ENCODE peak calls at places on chromosomes 11 and 22, in ten cellular contexts. S is progenitor cell of endocrine pancreas, E is choroid plexus epithelial cell, J is OCI-LY7, Y is Peyer's patch, I is endodermal cell, W is fibroblast of pulmonary artery, C is HFF-Myc, B is dorsolateral prefrontal cortex, N is stomach. U is an unnamed sample.

GRCh38 chr11:114243461-114244372 is 52.5 kb upstream of the NNMT start:
- DNase-seq in S (no peak), E (no peak), J (no peak), Y (no peak), I (no peak), W (no peak), C (no peak), B (no peak), N (no peak), U (no peak)

GRCh38 chr11:6260207-6260726 is 629 bp downstream of the CCKBR start:
- DNase-seq in S (no peak), E (no peak), J (no peak), Y (no peak), I (peak; percentile 43), W (no peak), C (no peak), B (no peak), N (no peak), U (no peak)

GRCh38 chr11:120702656-120703055 is 191.1 kb downstream of the GRIK4 start:
- DNase-seq in S (no peak), E (no peak), J (peak; percentile 83), Y (no peak), I (no peak), W (no peak), C (no peak), B (no peak), N (no peak), U (no peak)

GRCh38 chr11:93704237-93704636 is 37.1 kb downstream of the TAF1D start:
- DNase-seq in S (no peak), E (no peak), J (no peak), Y (no peak), I (no peak), W (no peak), C (no peak), B (no peak), N (no peak), U (no peak)

GRCh38 chr11:79331251-79331901 is 109.5 kb downstream of the TENM4 start:
- DNase-seq in S (no peak), E (no peak), J (no peak), Y (no peak), I (peak; percentile 55), W (no peak), C (no peak), B (no peak), N (no peak), U (no peak)

GRCh38 chr11:1077033-1077416 is 2.4 kb downstream of the MUC2 start:
- DNase-seq in S (no peak), E (no peak), J (no peak), Y (peak; percentile 51), I (no peak), W (no peak), C (no peak), B (no peak), N (no peak), U (no peak)

GRCh38 chr11:103326070-103326794 is 217.0 kb downstream of the DYNC2H1 start:
- DNase-seq in S (no peak), E (peak; percentile 91), J (peak; percentile 51), Y (no peak), I (peak; percentile 83), W (peak; percentile 89), C (peak; percentile 65), B (no peak), N (no peak), U (peak; percentile 73)

GRCh38 chr11:105368711-105369110 is 229.1 kb upstream of the CARD18 start:
- DNase-seq in S (no peak), E (peak; percentile 53), J (no peak), Y (no peak), I (no peak), W (peak; percentile 7), C (peak; percentile 9), B (no peak), N (no peak), U (no peak)

GRCh38 chr22:20000246-20001081 is 16.2 kb downstream of the ARVCF start:
- DNase-seq in S (no peak), E (no peak), J (no peak), Y (no peak), I (no peak), W (no peak), C (no peak), B (no peak), N (no peak), U (no peak)

GRCh38 chr22:27662359-27663030 is 139.1 kb downstream of the MN1 start:
- DNase-seq in S (no peak), E (peak; percentile 25), J (no peak), Y (no peak), I (no peak), W (peak; percentile 61), C (no peak), B (peak; percentile 40), N (peak; percentile 49), U (peak; percentile 38)

GRCh38 chr22:49966716-49967332 is 6.3 kb downstream of the PIM3 start:
- DNase-seq in S (peak; percentile 10), E (peak; percentile 53), J (no peak), Y (peak; percentile 56), I (peak; percentile 63), W (peak; percentile 48), C (no peak), B (peak; percentile 27), N (peak; percentile 66), U (no peak)

GRCh38 chr11:70863186-70863585 is 389.2 kb downstream of the SHANK2 start:
- DNase-seq in S (no peak), E (no peak), J (no peak), Y (no peak), I (no peak), W (no peak), C (no peak), B (no peak), N (no peak), U (no peak)

GRCh38 chr11:87422566-87422965 is 384.8 kb downstream of the TMEM135 start:
- DNase-seq in S (no peak), E (no peak), J (no peak), Y (no peak), I (peak; percentile 72), W (no peak), C (no peak), B (no peak), N (no peak), U (no peak)

GRCh38 chr22:41541484-41541883 is 2.8 kb downstream of the POLR3H start:
- DNase-seq in S (no peak), E (no peak), J (no peak), Y (no peak), I (no peak), W (no peak), C (no peak), B (no peak), N (no peak), U (no peak)

GRCh38 chr22:41548830-41549211 is 4.6 kb upstream of the POLR3H start:
- DNase-seq in S (no peak), E (no peak), J (no peak), Y (no peak), I (no peak), W (no peak), C (no peak), B (no peak), N (no peak), U (no peak)

GRCh38 chr22:41542224-41542623 is 2.0 kb downstream of the POLR3H start:
- DNase-seq in S (no peak), E (no peak), J (no peak), Y (no peak), I (no peak), W (no peak), C (no peak), B (no peak), N (no peak), U (no peak)

GRCh38 chr22:41543854-41544670 is at the start of gene POLR3H:
- DNase-seq in S (peak; percentile 93), E (peak; percentile 99), J (peak; percentile 98), Y (peak; percentile 99), I (peak; percentile 99), W (peak; percentile 97), C (peak; percentile 84), B (peak; percentile 96), N (peak; percentile 99), U (peak; percentile 94)

DNA sequence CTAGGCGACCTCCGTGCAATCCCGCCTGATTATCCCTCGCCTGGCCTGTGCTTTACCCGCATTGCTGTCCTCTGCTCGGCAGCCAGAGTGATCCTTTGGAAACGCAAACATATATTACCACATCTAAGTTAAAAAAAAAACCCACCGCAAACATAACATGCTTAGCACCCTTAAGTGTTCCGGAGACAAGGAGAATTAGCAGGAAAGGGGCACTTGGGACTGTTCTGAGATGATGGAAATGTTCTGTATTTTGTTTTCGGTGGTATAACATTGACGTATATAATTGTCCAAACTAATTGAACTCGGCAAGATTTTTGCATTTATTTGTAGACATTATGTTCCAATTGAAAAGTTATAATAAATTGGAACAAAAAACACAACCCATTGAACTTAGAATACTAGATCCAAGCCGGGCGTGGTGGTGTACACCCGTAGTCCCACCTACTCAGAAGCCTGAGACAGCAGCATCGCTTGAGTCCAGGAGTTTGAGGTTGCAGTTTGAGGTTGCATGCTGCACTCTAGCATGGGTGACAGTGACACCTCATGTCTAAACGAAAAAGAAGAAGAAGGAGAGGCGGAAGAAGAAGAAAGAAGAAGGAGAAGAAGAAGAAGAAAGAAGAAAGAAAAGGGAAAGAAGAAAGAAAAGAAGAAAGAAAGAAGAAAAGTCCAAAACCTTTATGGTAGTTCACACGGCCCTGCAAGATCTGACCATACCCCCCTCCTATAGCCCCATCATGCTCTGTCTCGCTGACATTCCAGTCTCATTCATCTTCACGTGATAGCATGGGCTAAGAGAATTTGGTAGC is 604 bp upstream of the POLR3H start:
- DNase-seq in S (no peak), E (no peak), J (no peak), Y (no peak), I (no peak), W (no peak), C (no peak), B (no peak), N (no peak), U (no peak)
- TF ChIP-seq CTCF in S (no peak), E (no peak), J (no peak), Y (no peak), I (no peak), W (no peak), C (no peak), B (no peak), N (no peak), U (no peak)

GRCh38 chr11:128886401-128887119 is 4.6 kb upstream of the KCNJ5 start:
- DNase-seq in S (no peak), E (peak; percentile 22), J (peak; percentile 24), Y (no peak), I (peak; percentile 68), W (no peak), C (no peak), B (no peak), N (peak; percentile 71), U (no peak)
- TF ChIP-seq CTCF in S (peak; percentile 52), E (peak; percentile 40), J (peak; percentile 63), Y (no peak), I (peak; percentile 58), W (peak; percentile 9), C (peak; percentile 43), B (no peak), N (peak; percentile 25), U (no peak)

DNA sequence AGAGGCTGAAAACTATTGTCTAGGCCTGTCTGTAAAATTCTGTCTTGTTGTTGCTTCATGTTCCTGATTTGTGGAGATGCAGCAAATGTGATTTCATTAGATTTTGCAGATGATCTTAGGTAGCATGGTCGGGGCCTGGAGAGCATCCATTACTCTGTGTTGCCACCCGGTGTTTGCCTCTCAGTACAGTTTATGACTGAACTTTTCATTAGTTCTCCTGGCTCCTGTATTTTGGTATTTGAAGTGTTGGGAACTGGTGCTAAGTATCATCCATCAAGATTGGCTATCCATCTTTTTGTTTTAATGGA is 7.7 kb downstream of the YWHAH start:
- DNase-seq in S (no peak), E (peak; percentile 33), J (no peak), Y (no peak), I (no peak), W (no peak), C (no peak), B (no peak), N (no peak), U (no peak)
- TF ChIP-seq CTCF in S (no peak), E (peak; percentile 38), J (peak; percentile 53), Y (no peak), I (peak; percentile 51), W (no peak), C (no peak), B (no peak), N (no peak), U (no peak)

GRCh38 chr11:18522388-18522787 is 4.4 kb downstream of the TSG101 start:
- DNase-seq in S (no peak), E (peak; percentile 14), J (peak; percentile 33), Y (no peak), I (peak; percentile 45), W (no peak), C (no peak), B (no peak), N (no peak), U (no peak)
- TF ChIP-seq CTCF in S (peak; percentile 30), E (peak; percentile 25), J (peak; percentile 58), Y (no peak), I (peak; percentile 60), W (no peak), C (peak; percentile 9), B (no peak), N (no peak), U (no peak)